ENCODE peak calls at places on chromosome 14, in four cellular contexts. One of them, this sample, is unnamed.

GRCh38 chr14:95507701-95508103 is 8.7 kb downstream of the SYNE3 start:
- DNase-seq in adrenal gland: peak; percentile 76
- DNase-seq in testis: no peak
- DNase-seq in stomach: peak; percentile 51
- DNase-seq in this sample: no peak

GRCh38 chr14:32408018-32408417 is 78.9 kb downstream of the AKAP6 start:
- DNase-seq in testis: peak; percentile 76
- DNase-seq in adrenal gland: peak; percentile 5
- DNase-seq in stomach: peak; percentile 26
- DNase-seq in this sample: peak; percentile 30

GRCh38 chr14:93967637-93968250 is 8.6 kb downstream of the ASB2 start:
- DNase-seq in adrenal gland: no peak
- DNase-seq in testis: no peak
- DNase-seq in stomach: no peak
- DNase-seq in this sample: no peak

GRCh38 chr14:74922752-74923401 is at the start of gene RPS6KL1:
- DNase-seq in adrenal gland: peak; percentile 93
- DNase-seq in testis: peak; percentile 95
- DNase-seq in stomach: peak; percentile 81
- DNase-seq in this sample: peak; percentile 90

GRCh38 chr14:95493976-95494375 is 22.5 kb downstream of the SYNE3 start:
- DNase-seq in stomach: no peak
- DNase-seq in adrenal gland: no peak
- DNase-seq in testis: no peak
- DNase-seq in this sample: no peak

GRCh38 chr14:23024612-23025075 is 10.1 kb downstream of the PSMB5 start:
- DNase-seq in adrenal gland: no peak
- DNase-seq in testis: no peak
- DNase-seq in stomach: no peak
- DNase-seq in this sample: no peak

GRCh38 chr14:52011557-52011956 is 22.2 kb downstream of the RTRAF start:
- DNase-seq in stomach: no peak
- DNase-seq in adrenal gland: no peak
- DNase-seq in testis: no peak
- DNase-seq in this sample: no peak

GRCh38 chr14:104172349-104172748 is 34.0 kb downstream of the KIF26A start:
- DNase-seq in stomach: no peak
- DNase-seq in adrenal gland: no peak
- DNase-seq in testis: no peak
- DNase-seq in this sample: no peak

GRCh38 chr14:45041641-45042040 is 42.3 kb upstream of the PRPF39 start:
- DNase-seq in adrenal gland: no peak
- DNase-seq in stomach: no peak
- DNase-seq in testis: no peak
- DNase-seq in this sample: no peak

GRCh38 chr14:50775357-50775756 is 55.6 kb downstream of the NIN start:
- DNase-seq in stomach: no peak
- DNase-seq in testis: no peak
- DNase-seq in adrenal gland: no peak
- DNase-seq in this sample: no peak

GRCh38 chr14:87397499-87397898 is 595.5 kb downstream of the GALC start:
- DNase-seq in stomach: no peak
- DNase-seq in testis: no peak
- DNase-seq in adrenal gland: no peak
- DNase-seq in this sample: no peak

GRCh38 chr14:45091696-45092095 is 7.8 kb downstream of the PRPF39 start:
- DNase-seq in stomach: no peak
- DNase-seq in adrenal gland: no peak
- DNase-seq in testis: no peak
- DNase-seq in this sample: no peak

GRCh38 chr14:54410215-54410614 is 13.4 kb downstream of the CDKN3 start:
- DNase-seq in testis: no peak
- DNase-seq in stomach: no peak
- DNase-seq in adrenal gland: no peak
- DNase-seq in this sample: no peak

GRCh38 chr14:61651355-61651754 is 44.0 kb upstream of the HIF1A start:
- DNase-seq in stomach: no peak
- DNase-seq in testis: no peak
- DNase-seq in adrenal gland: no peak
- DNase-seq in this sample: no peak

GRCh38 chr14:95495538-95496025 is 20.9 kb downstream of the SYNE3 start:
- DNase-seq in adrenal gland: no peak
- DNase-seq in testis: no peak
- DNase-seq in stomach: no peak
- DNase-seq in this sample: no peak

GRCh38 chr14:102342238-102342637 is 20.5 kb downstream of the CINP start:
- DNase-seq in stomach: no peak
- DNase-seq in adrenal gland: no peak
- DNase-seq in testis: no peak
- DNase-seq in this sample: no peak

GRCh38 chr14:49879683-49880204 is 13.1 kb upstream of the ARF6 start:
- DNase-seq in testis: peak; percentile 54
- DNase-seq in stomach: peak; percentile 51
- DNase-seq in adrenal gland: peak; percentile 61
- DNase-seq in this sample: no peak

GRCh38 chr14:89237923-89238529 is 179.0 kb downstream of the FOXN3 start:
- DNase-seq in stomach: no peak
- DNase-seq in adrenal gland: no peak
- DNase-seq in testis: no peak
- DNase-seq in this sample: no peak

GRCh38 chr14:103071544-103072251 is 12.3 kb upstream of the LBHD2 start:
- DNase-seq in adrenal gland: no peak
- DNase-seq in stomach: no peak
- DNase-seq in testis: no peak
- DNase-seq in this sample: no peak

GRCh38 chr14:61582815-61583214 is 112.5 kb upstream of the HIF1A start:
- DNase-seq in testis: no peak
- DNase-seq in adrenal gland: no peak
- DNase-seq in stomach: no peak
- DNase-seq in this sample: no peak

GRCh38 chr14:69553221-69553620 is 21.4 kb downstream of the CCDC177 start:
- DNase-seq in adrenal gland: peak; percentile 34
- DNase-seq in stomach: no peak
- DNase-seq in testis: no peak
- DNase-seq in this sample: no peak

GRCh38 chr14:61420326-61420725 is 98.9 kb downstream of the PRKCH start:
- DNase-seq in stomach: no peak
- DNase-seq in testis: no peak
- DNase-seq in adrenal gland: no peak
- DNase-seq in this sample: no peak

GRCh38 chr14:52015411-52016030 is 26.2 kb downstream of the RTRAF start:
- DNase-seq in stomach: peak; percentile 68
- DNase-seq in testis: peak; percentile 85
- DNase-seq in adrenal gland: peak; percentile 49
- DNase-seq in this sample: no peak

GRCh38 chr14:75961662-75962061 is 20.1 kb downstream of the TGFB3 start:
- DNase-seq in adrenal gland: no peak
- DNase-seq in stomach: no peak
- DNase-seq in testis: no peak
- DNase-seq in this sample: no peak

GRCh38 chr14:57078054-57078453 is 190.7 kb downstream of the EXOC5 start:
- DNase-seq in adrenal gland: no peak
- DNase-seq in stomach: no peak
- DNase-seq in testis: no peak
- DNase-seq in this sample: no peak

GRCh38 chr14:89284368-89285058 is 132.5 kb downstream of the FOXN3 start:
- DNase-seq in adrenal gland: no peak
- DNase-seq in testis: no peak
- DNase-seq in stomach: peak; percentile 40
- DNase-seq in this sample: no peak

GRCh38 chr14:83988274-83988673 is 1541.7 kb upstream of the FLRT2 start:
- DNase-seq in stomach: no peak
- DNase-seq in adrenal gland: no peak
- DNase-seq in testis: no peak
- DNase-seq in this sample: no peak

GRCh38 chr14:54665938-54666337 is 99.0 kb downstream of the SAMD4A start:
- DNase-seq in adrenal gland: no peak
- DNase-seq in testis: no peak
- DNase-seq in stomach: no peak
- DNase-seq in this sample: no peak

GRCh38 chr14:50521912-50522341 is 10.4 kb downstream of the MAP4K5 start:
- DNase-seq in adrenal gland: no peak
- DNase-seq in testis: no peak
- DNase-seq in stomach: no peak
- DNase-seq in this sample: no peak

GRCh38 chr14:61147898-61148549 is 133.1 kb downstream of the TMEM30B start:
- DNase-seq in stomach: no peak
- DNase-seq in testis: no peak
- DNase-seq in adrenal gland: no peak
- DNase-seq in this sample: peak; percentile 45

GRCh38 chr14:96201157-96201556 is 3.5 kb upstream of the BDKRB2 start:
- DNase-seq in stomach: no peak
- DNase-seq in adrenal gland: no peak
- DNase-seq in testis: no peak
- DNase-seq in this sample: no peak

GRCh38 chr14:74919421-74920165 is 3.5 kb downstream of the RPS6KL1 start:
- DNase-seq in stomach: no peak
- DNase-seq in testis: no peak
- DNase-seq in adrenal gland: no peak
- DNase-seq in this sample: no peak

GRCh38 chr14:89430271-89430620 is 13.2 kb upstream of the FOXN3 start:
- DNase-seq in stomach: no peak
- DNase-seq in testis: no peak
- DNase-seq in adrenal gland: no peak
- DNase-seq in this sample: no peak

GRCh38 chr14:75648066-75648838 is 12.4 kb downstream of the ERG28 start:
- DNase-seq in testis: peak; percentile 85
- DNase-seq in adrenal gland: peak; percentile 94
- DNase-seq in stomach: peak; percentile 75
- DNase-seq in this sample: peak; percentile 42

GRCh38 chr14:75205586-75205985 is 29.2 kb upstream of the TMED10 start:
- DNase-seq in adrenal gland: no peak
- DNase-seq in testis: no peak
- DNase-seq in stomach: no peak
- DNase-seq in this sample: no peak

GRCh38 chr14:35337074-35337556 is 44.9 kb downstream of the PSMA6 start:
- DNase-seq in stomach: no peak
- DNase-seq in testis: no peak
- DNase-seq in adrenal gland: no peak
- DNase-seq in this sample: no peak
- TF ChIP-seq POLR2A in stomach: no peak
- TF ChIP-seq POLR2A in testis: no peak
- TF ChIP-seq POLR2A in adrenal gland: no peak
- TF ChIP-seq POLR2A in this sample: no peak

DNA sequence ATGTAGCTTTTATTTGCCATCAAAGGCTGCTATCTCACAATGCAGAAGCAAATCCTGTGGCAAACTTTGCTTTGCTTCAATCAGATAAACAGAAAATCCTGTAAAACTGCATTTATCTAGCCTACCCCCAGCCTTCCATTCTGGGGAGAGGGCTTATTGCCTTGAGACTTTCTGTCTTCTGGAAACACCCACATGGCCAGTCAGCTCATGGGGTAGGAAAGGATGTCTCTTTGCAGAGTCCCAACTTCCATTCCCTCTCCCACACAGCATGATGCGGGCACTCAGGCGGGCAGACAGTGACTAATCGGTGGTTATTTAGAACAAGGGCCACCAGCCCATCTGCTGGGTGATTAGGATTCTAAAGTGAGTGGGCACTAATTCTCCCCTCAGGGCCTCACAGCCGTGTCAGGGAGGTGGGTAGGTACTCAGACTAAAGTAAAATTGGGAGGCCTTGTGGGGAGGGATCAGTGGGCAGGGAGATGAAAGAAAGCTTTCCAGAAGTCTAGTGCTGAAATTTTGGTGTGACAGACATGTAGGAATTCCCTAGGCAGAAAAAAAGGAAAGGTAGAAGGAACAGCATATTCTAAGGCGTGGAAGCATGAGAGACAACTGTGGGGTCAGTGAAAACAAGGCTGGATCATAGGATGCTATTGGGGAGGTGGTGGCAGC is 720.5 kb downstream of the VRK1 start:
- DNase-seq in testis: no peak
- DNase-seq in adrenal gland: no peak
- DNase-seq in stomach: no peak
- DNase-seq in this sample: no peak
- H3K27ac ChIP-seq in testis: no peak overlapping the region
- H3K27ac ChIP-seq in adrenal gland: no peak overlapping the region
- H3K27ac ChIP-seq in stomach: no peak overlapping the region
- H3K27ac ChIP-seq in this sample: no peak overlapping the region

GRCh38 chr14:105223260-105223659 is 25.1 kb upstream of the BTBD6 start:
- DNase-seq in stomach: no peak
- DNase-seq in adrenal gland: no peak
- DNase-seq in testis: no peak
- DNase-seq in this sample: no peak
- H3K9me3 ChIP-seq in stomach: no peaks in the 10 kb centered on the region
- H3K9me3 ChIP-seq in adrenal gland: no peaks in the 10 kb centered on the region
- H3K9me3 ChIP-seq in testis: no peaks in the 10 kb centered on the region
- H3K9me3 ChIP-seq in this sample: no peaks in the 10 kb centered on the region

GRCh38 chr14:25048170-25049126 is 1.5 kb downstream of the STXBP6 start:
- DNase-seq in testis: no peak
- DNase-seq in stomach: peak; percentile 34
- DNase-seq in adrenal gland: no peak
- DNase-seq in this sample: peak; percentile 64
- TF ChIP-seq POLR2A in testis: no peak
- TF ChIP-seq POLR2A in stomach: no peak
- TF ChIP-seq POLR2A in adrenal gland: no peak
- TF ChIP-seq POLR2A in this sample: no peak

GRCh38 chr14:35333797-35334743 is 41.9 kb downstream of the PSMA6 start:
- DNase-seq in stomach: no peak
- DNase-seq in testis: no peak
- DNase-seq in adrenal gland: no peak
- DNase-seq in this sample: no peak
- H3K27ac ChIP-seq in stomach: peak overlapping the region; percentile 96
- H3K27ac ChIP-seq in testis: peak overlapping the region; percentile 91
- H3K27ac ChIP-seq in adrenal gland: peak overlapping the region; percentile 96
- H3K27ac ChIP-seq in this sample: peak overlapping the region; percentile 33

GRCh38 chr14:105971593-105972500 is 445.5 kb downstream of the TMEM121 start:
- DNase-seq in testis: no peak
- DNase-seq in adrenal gland: no peak
- DNase-seq in stomach: no peak
- DNase-seq in this sample: no peak
- H3K9me3 ChIP-seq in testis: no peaks in the 10 kb centered on the region
- H3K9me3 ChIP-seq in adrenal gland: no peaks in the 10 kb centered on the region
- H3K9me3 ChIP-seq in stomach: no peaks in the 10 kb centered on the region
- H3K9me3 ChIP-seq in this sample: no peaks in the 10 kb centered on the region

DNA sequence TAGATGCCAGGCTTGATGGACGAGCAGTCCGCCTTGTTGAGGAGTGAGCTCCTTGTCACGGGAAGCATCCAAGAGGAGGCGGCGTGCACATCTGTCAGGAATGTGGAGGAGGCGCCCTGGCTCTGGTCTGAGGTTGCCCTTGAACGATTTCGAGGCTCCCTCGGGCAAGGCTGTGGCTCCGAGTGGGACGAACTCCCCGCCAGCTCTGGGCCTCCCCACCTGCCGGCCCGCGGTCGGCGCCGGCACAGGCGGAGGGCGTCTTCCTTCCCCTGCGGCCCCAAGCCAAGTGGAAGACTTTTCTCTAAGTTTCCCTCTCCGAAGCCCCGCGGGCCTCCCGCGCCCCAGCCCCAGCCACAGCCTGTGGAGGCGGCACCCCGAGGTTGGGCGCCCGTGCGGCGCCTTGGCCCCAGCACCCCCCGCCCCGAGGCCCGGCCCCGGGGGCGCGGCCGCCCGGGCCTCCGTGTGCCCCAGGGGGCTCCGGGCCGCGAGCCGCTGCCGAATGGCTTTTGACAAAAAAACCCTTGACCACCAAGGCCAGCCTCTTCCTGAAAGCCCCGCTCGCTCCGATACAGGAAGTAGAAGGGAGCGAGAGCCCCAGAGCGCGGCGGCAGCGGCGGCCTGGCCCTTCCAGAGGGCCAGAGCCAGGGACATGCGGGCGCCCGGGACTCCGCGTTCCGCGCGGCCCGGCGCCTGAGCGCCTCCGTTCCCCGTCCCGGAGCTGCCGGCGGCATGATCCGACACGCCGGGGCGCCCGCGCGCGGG is at the start of gene RIN3:
- DNase-seq in testis: peak; percentile 78
- DNase-seq in adrenal gland: peak; percentile 66
- DNase-seq in stomach: no peak
- DNase-seq in this sample: peak; percentile 88
- TF ChIP-seq POLR2A in testis: no peak
- TF ChIP-seq POLR2A in adrenal gland: peak; percentile 60
- TF ChIP-seq POLR2A in stomach: no peak
- TF ChIP-seq POLR2A in this sample: no peak